ENCODE peak calls at places on chromosomes 12 and 14, in seven cellular contexts. One of them, this sample, is unnamed.

GRCh38 chr14:96445844-96446710 is 54.1 kb downstream of the AK7 start:
- DNase-seq in IMR-90: no peak
- DNase-seq in fibroblast of lung: no peak
- DNase-seq in mammary epithelial cell: no peak
- DNase-seq in GM23248: no peak
- DNase-seq in DND-41: no peak
- DNase-seq in adipocyte: no peak
- DNase-seq in this sample: no peak

GRCh38 chr14:61247935-61248334 is 33.2 kb downstream of the TMEM30B start:
- DNase-seq in fibroblast of lung: peak; percentile 96
- DNase-seq in mammary epithelial cell: peak; percentile 36
- DNase-seq in DND-41: no peak
- DNase-seq in adipocyte: peak; percentile 48
- DNase-seq in GM23248: peak; percentile 36
- DNase-seq in IMR-90: peak; percentile 91
- DNase-seq in this sample: no peak

GRCh38 chr14:29927596-29928341 is at the start of gene PRKD1:
- DNase-seq in GM23248: peak; percentile 76
- DNase-seq in adipocyte: peak; percentile 85
- DNase-seq in DND-41: no peak
- DNase-seq in IMR-90: peak; percentile 62
- DNase-seq in mammary epithelial cell: peak; percentile 37
- DNase-seq in fibroblast of lung: peak; percentile 76
- DNase-seq in this sample: no peak

GRCh38 chr12:23909559-23909958 is 39.9 kb downstream of the SOX5 start:
- DNase-seq in GM23248: no peak
- DNase-seq in fibroblast of lung: no peak
- DNase-seq in IMR-90: no peak
- DNase-seq in adipocyte: no peak
- DNase-seq in mammary epithelial cell: no peak
- DNase-seq in DND-41: no peak
- DNase-seq in this sample: no peak

GRCh38 chr14:92728781-92729364 is 19.6 kb downstream of the LGMN start:
- DNase-seq in fibroblast of lung: peak; percentile 68
- DNase-seq in DND-41: peak; percentile 13
- DNase-seq in mammary epithelial cell: peak; percentile 89
- DNase-seq in GM23248: no peak
- DNase-seq in IMR-90: peak; percentile 31
- DNase-seq in adipocyte: no peak
- DNase-seq in this sample: no peak

GRCh38 chr12:20483776-20484175 is 115.4 kb downstream of the PDE3A start:
- DNase-seq in GM23248: peak; percentile 72
- DNase-seq in mammary epithelial cell: no peak
- DNase-seq in adipocyte: peak; percentile 53
- DNase-seq in DND-41: no peak
- DNase-seq in IMR-90: peak; percentile 65
- DNase-seq in fibroblast of lung: no peak
- DNase-seq in this sample: no peak

GRCh38 chr14:78405071-78405856 is 235.1 kb downstream of the NRXN3 start:
- DNase-seq in IMR-90: no peak
- DNase-seq in adipocyte: no peak
- DNase-seq in DND-41: no peak
- DNase-seq in fibroblast of lung: peak; percentile 3
- DNase-seq in mammary epithelial cell: no peak
- DNase-seq in GM23248: no peak
- DNase-seq in this sample: no peak

GRCh38 chr14:38208825-38209562 is 1.3 kb downstream of the SSTR1 start:
- DNase-seq in DND-41: no peak
- DNase-seq in IMR-90: peak; percentile 74
- DNase-seq in adipocyte: peak; percentile 60
- DNase-seq in GM23248: peak; percentile 90
- DNase-seq in fibroblast of lung: peak; percentile 60
- DNase-seq in mammary epithelial cell: no peak
- DNase-seq in this sample: no peak

GRCh38 chr12:68406134-68406576 is 74.0 kb upstream of the MDM1 start:
- DNase-seq in GM23248: peak; percentile 81
- DNase-seq in fibroblast of lung: peak; percentile 84
- DNase-seq in adipocyte: peak; percentile 83
- DNase-seq in mammary epithelial cell: peak; percentile 50
- DNase-seq in IMR-90: peak; percentile 82
- DNase-seq in DND-41: no peak
- DNase-seq in this sample: no peak

GRCh38 chr14:51609251-51609986 is 42.3 kb upstream of the FRMD6 start:
- DNase-seq in fibroblast of lung: peak; percentile 50
- DNase-seq in DND-41: no peak
- DNase-seq in adipocyte: peak; percentile 47
- DNase-seq in IMR-90: peak; percentile 43
- DNase-seq in mammary epithelial cell: no peak
- DNase-seq in GM23248: peak; percentile 20
- DNase-seq in this sample: no peak

GRCh38 chr12:45518516-45519235 is 210.8 kb upstream of the ARID2 start:
- DNase-seq in fibroblast of lung: no peak
- DNase-seq in mammary epithelial cell: no peak
- DNase-seq in DND-41: no peak
- DNase-seq in GM23248: no peak
- DNase-seq in adipocyte: no peak
- DNase-seq in IMR-90: no peak
- DNase-seq in this sample: no peak

GRCh38 chr12:88310069-88310468 is 168.0 kb downstream of the TMTC3 start:
- DNase-seq in mammary epithelial cell: peak; percentile 81
- DNase-seq in IMR-90: peak; percentile 88
- DNase-seq in adipocyte: peak; percentile 84
- DNase-seq in DND-41: no peak
- DNase-seq in fibroblast of lung: peak; percentile 78
- DNase-seq in GM23248: peak; percentile 92
- DNase-seq in this sample: no peak

GRCh38 chr14:76917759-76918175 is 91.6 kb downstream of the LRRC74A start:
- DNase-seq in DND-41: no peak
- DNase-seq in GM23248: peak; percentile 56
- DNase-seq in IMR-90: no peak
- DNase-seq in fibroblast of lung: peak; percentile 21
- DNase-seq in adipocyte: no peak
- DNase-seq in mammary epithelial cell: no peak
- DNase-seq in this sample: no peak

GRCh38 chr12:53044896-53045571 is 4.8 kb upstream of the TNS2 start:
- DNase-seq in mammary epithelial cell: no peak
- DNase-seq in adipocyte: no peak
- DNase-seq in DND-41: no peak
- DNase-seq in fibroblast of lung: no peak
- DNase-seq in GM23248: no peak
- DNase-seq in IMR-90: no peak
- DNase-seq in this sample: no peak

GRCh38 chr12:53676715-53677611 is 1.1 kb upstream of the ATP5MC2 start:
- DNase-seq in GM23248: peak; percentile 66
- DNase-seq in adipocyte: peak; percentile 28
- DNase-seq in fibroblast of lung: peak; percentile 35
- DNase-seq in mammary epithelial cell: no peak
- DNase-seq in DND-41: no peak
- DNase-seq in IMR-90: peak; percentile 32
- DNase-seq in this sample: no peak

GRCh38 chr12:119627686-119628085 is 34.1 kb downstream of the TMEM233 start:
- DNase-seq in DND-41: no peak
- DNase-seq in GM23248: no peak
- DNase-seq in mammary epithelial cell: no peak
- DNase-seq in IMR-90: no peak
- DNase-seq in fibroblast of lung: no peak
- DNase-seq in adipocyte: no peak
- DNase-seq in this sample: no peak

GRCh38 chr12:131959641-131960589 is 10.2 kb downstream of the EP400 start:
- DNase-seq in GM23248: no peak
- DNase-seq in adipocyte: no peak
- DNase-seq in mammary epithelial cell: no peak
- DNase-seq in DND-41: no peak
- DNase-seq in IMR-90: no peak
- DNase-seq in fibroblast of lung: peak; percentile 20
- DNase-seq in this sample: no peak

GRCh38 chr14:76352639-76353281 is 23.2 kb upstream of the ESRRB start:
- DNase-seq in IMR-90: peak; percentile 26
- DNase-seq in mammary epithelial cell: peak; percentile 21
- DNase-seq in GM23248: peak; percentile 63
- DNase-seq in DND-41: peak; percentile 46
- DNase-seq in adipocyte: peak; percentile 74
- DNase-seq in fibroblast of lung: peak; percentile 39
- DNase-seq in this sample: no peak

GRCh38 chr14:89728964-89729363 is 225.6 kb downstream of the EFCAB11 start:
- DNase-seq in GM23248: no peak
- DNase-seq in mammary epithelial cell: no peak
- DNase-seq in IMR-90: no peak
- DNase-seq in fibroblast of lung: no peak
- DNase-seq in DND-41: no peak
- DNase-seq in adipocyte: no peak
- DNase-seq in this sample: no peak

GRCh38 chr14:32432813-32433538 is 103.9 kb downstream of the AKAP6 start:
- DNase-seq in DND-41: no peak
- DNase-seq in IMR-90: no peak
- DNase-seq in mammary epithelial cell: no peak
- DNase-seq in fibroblast of lung: no peak
- DNase-seq in adipocyte: no peak
- DNase-seq in GM23248: no peak
- DNase-seq in this sample: no peak

GRCh38 chr14:28344381-28344780 is 422.2 kb upstream of the FOXG1 start:
- DNase-seq in GM23248: no peak
- DNase-seq in adipocyte: no peak
- DNase-seq in fibroblast of lung: peak; percentile 47
- DNase-seq in DND-41: no peak
- DNase-seq in mammary epithelial cell: peak; percentile 75
- DNase-seq in IMR-90: no peak
- DNase-seq in this sample: no peak
- H3K9ac ChIP-seq in GM23248: no peak overlapping the region
- H3K9ac ChIP-seq in adipocyte: no peak overlapping the region
- H3K9ac ChIP-seq in fibroblast of lung: no peak overlapping the region
- H3K9ac ChIP-seq in DND-41: no peak overlapping the region
- H3K9ac ChIP-seq in mammary epithelial cell: no peak overlapping the region
- H3K9ac ChIP-seq in IMR-90: no peak overlapping the region
- H3K9ac ChIP-seq in this sample: no peak overlapping the region

DNA sequence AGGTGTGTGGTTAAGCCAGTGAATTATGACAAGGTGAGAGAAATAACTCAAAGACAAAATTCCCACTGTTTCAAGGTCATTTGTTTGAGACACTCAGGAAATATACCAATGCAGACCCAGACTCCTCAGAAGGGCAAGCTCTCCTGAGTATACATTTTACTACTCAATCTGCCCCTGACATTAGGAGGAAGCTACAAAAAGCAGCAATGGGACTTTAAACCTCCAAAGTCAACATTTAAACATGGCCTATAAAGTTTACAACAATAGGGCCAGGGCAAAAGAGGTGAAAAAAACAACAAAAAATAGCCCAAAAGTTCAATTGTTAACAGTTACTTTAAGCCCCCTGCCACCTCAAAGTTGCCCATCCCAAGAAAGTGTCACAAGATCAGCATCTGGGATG is 19.5 kb upstream of the PEX5 start:
- DNase-seq in DND-41: no peak
- DNase-seq in mammary epithelial cell: no peak
- DNase-seq in GM23248: no peak
- DNase-seq in IMR-90: no peak
- DNase-seq in adipocyte: no peak
- DNase-seq in fibroblast of lung: no peak
- DNase-seq in this sample: no peak
- H3K9me3 ChIP-seq in DND-41: peaks cover 58% of the 10 kb centered on the region
- H3K9me3 ChIP-seq in mammary epithelial cell: peaks cover 14% of the 10 kb centered on the region
- H3K9me3 ChIP-seq in GM23248: no peaks in the 10 kb centered on the region
- H3K9me3 ChIP-seq in IMR-90: peaks cover 25% of the 10 kb centered on the region
- H3K9me3 ChIP-seq in adipocyte: peaks cover 67% of the 10 kb centered on the region
- H3K9me3 ChIP-seq in fibroblast of lung: no peaks in the 10 kb centered on the region
- H3K9me3 ChIP-seq in this sample: peaks cover 14% of the 10 kb centered on the region

DNA sequence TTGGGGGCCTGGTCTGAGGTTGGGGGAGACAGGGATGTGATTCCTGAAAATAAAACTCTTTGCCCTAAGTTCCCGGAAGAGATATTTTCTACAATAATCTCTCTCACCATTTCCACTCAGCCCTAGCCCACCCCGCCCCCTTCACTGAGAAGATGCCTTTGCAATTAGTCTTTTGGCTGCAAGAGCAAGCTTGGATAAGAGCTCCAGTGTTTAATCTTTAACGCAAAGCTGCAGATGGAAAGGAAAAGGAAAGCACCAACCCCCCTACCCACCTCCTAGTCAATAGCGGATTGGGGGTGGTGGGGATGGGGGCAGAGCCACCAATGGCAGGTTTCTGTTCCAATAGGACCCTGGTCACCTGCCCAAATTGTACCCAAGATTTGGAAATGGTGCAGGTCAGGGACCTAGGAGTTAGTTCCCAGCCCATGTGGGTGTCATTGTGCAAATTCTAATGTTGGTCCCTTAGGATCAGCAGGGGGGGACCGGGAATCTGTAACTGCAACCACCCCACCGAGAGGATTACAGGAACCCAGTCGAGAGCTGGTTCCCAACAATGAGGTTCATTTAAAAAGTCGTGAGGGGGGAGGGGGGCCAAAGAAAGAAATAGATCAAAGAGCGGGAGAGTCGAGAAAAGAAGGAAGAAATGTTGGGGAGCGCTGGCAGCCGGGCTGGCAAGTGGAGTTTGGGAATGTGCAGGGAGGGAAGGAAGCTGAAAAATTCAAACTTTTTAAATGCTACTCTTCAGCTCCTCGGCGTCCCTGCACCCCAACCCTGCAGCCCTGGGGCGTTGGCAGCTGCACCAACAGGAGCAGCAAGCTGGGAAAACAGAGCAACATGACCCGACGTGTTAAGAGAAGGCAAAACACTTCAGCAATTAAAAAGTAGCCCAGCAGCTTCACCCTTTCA is 1.5 kb downstream of the ZFP36L1 start:
- DNase-seq in adipocyte: peak; percentile 49
- DNase-seq in IMR-90: no peak
- DNase-seq in DND-41: no peak
- DNase-seq in mammary epithelial cell: peak; percentile 28
- DNase-seq in GM23248: peak; percentile 69
- DNase-seq in fibroblast of lung: peak; percentile 61
- DNase-seq in this sample: no peak
- H3K36me3 ChIP-seq in adipocyte: peaks cover 42% of the 10 kb centered on the region
- H3K36me3 ChIP-seq in IMR-90: peaks cover 35% of the 10 kb centered on the region
- H3K36me3 ChIP-seq in DND-41: peaks cover 20% of the 10 kb centered on the region
- H3K36me3 ChIP-seq in mammary epithelial cell: peaks cover 25% of the 10 kb centered on the region
- H3K36me3 ChIP-seq in GM23248: peaks cover 48% of the 10 kb centered on the region
- H3K36me3 ChIP-seq in fibroblast of lung: peaks cover 17% of the 10 kb centered on the region
- H3K36me3 ChIP-seq in this sample: peaks cover 49% of the 10 kb centered on the region

GRCh38 chr12:65536876-65537661 is 258.6 kb downstream of the MSRB3 start:
- DNase-seq in IMR-90: peak; percentile 100
- DNase-seq in mammary epithelial cell: peak; percentile 97
- DNase-seq in GM23248: peak; percentile 98
- DNase-seq in adipocyte: peak; percentile 97
- DNase-seq in DND-41: no peak
- DNase-seq in fibroblast of lung: peak; percentile 100
- DNase-seq in this sample: no peak
- H3K9ac ChIP-seq in IMR-90: no peak overlapping the region
- H3K9ac ChIP-seq in mammary epithelial cell: peak overlapping the region; percentile 41
- H3K9ac ChIP-seq in GM23248: peak overlapping the region; percentile 51
- H3K9ac ChIP-seq in adipocyte: no peak overlapping the region
- H3K9ac ChIP-seq in DND-41: no peak overlapping the region
- H3K9ac ChIP-seq in fibroblast of lung: no peak overlapping the region
- H3K9ac ChIP-seq in this sample: no peak overlapping the region

DNA sequence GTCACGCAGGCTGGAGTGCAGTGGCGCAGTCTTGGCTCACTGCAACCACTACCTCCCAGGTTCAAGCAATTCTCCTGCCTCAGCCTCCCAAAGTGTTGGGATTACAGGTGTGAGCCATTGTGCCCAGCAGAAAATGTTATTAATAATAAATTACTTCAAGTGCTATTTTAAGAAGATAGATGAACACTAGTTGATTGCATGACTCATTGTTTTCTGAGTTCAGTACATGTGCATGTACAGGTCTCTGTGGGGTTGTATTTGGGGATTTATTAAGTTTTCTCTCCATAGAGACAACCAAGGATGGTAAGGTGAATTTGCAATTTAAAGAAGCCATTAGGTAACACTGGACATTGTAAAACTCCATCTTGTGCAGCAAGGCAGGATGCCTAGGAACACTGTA is 49.4 kb upstream of the TMPO start:
- DNase-seq in GM23248: no peak
- DNase-seq in DND-41: no peak
- DNase-seq in fibroblast of lung: peak; percentile 46
- DNase-seq in adipocyte: no peak
- DNase-seq in IMR-90: no peak
- DNase-seq in mammary epithelial cell: no peak
- DNase-seq in this sample: no peak
- H3K9me3 ChIP-seq in GM23248: no peaks in the 10 kb centered on the region
- H3K9me3 ChIP-seq in DND-41: no peaks in the 10 kb centered on the region
- H3K9me3 ChIP-seq in fibroblast of lung: no peaks in the 10 kb centered on the region
- H3K9me3 ChIP-seq in adipocyte: no peaks in the 10 kb centered on the region
- H3K9me3 ChIP-seq in IMR-90: peaks cover 2% of the 10 kb centered on the region
- H3K9me3 ChIP-seq in mammary epithelial cell: no peaks in the 10 kb centered on the region
- H3K9me3 ChIP-seq in this sample: no peaks in the 10 kb centered on the region